ENCODE peak calls at places on chromosomes 16 and 17, in ten cellular contexts. L, Q, T, M, J, C, K, P, W and B are unnamed samples.

GRCh38 chr16:9197957-9198661 is 106.7 kb downstream of the HAPSTR1 start:
- DNase-seq in L (no peak), Q (no peak), T (no peak), M (no peak), J (no peak), C (no peak), K (no peak), P (no peak), W (no peak), B (no peak)

GRCh38 chr16:30380072-30380471 is 2.3 kb downstream of the SEPTIN1 start:
- DNase-seq in L (no peak), Q (no peak), T (no peak), M (no peak), J (no peak), C (no peak), K (no peak), P (no peak), W (no peak), B (no peak)

GRCh38 chr16:78129349-78129748 is 29.9 kb downstream of the WWOX start:
- DNase-seq in L (no peak), Q (no peak), T (no peak), M (no peak), J (no peak), C (no peak), K (no peak), P (no peak), W (no peak), B (no peak)

GRCh38 chr16:55136356-55136755 is 187.6 kb upstream of the IRX6 start:
- DNase-seq in L (no peak), Q (no peak), T (no peak), M (no peak), J (no peak), C (peak), K (no peak), P (no peak), W (no peak), B (no peak)

GRCh38 chr17:12252442-12252841 is 231.8 kb downstream of the MAP2K4 start:
- DNase-seq in L (no peak), Q (no peak), T (no peak), M (no peak), J (no peak), C (no peak), K (no peak), P (no peak), W (no peak), B (no peak)

GRCh38 chr17:36941265-36942021 is 4.2 kb downstream of the LHX1 start:
- DNase-seq in L (no peak), Q (no peak), T (no peak), M (no peak), J (no peak), C (no peak), K (no peak), P (no peak), W (no peak), B (no peak)

GRCh38 chr17:21191698-21192097 is 22.3 kb downstream of the TMEM11 start:
- DNase-seq in L (no peak), Q (no peak), T (no peak), M (no peak), J (peak), C (no peak), K (no peak), P (no peak), W (no peak), B (no peak)

GRCh38 chr16:50474138-50474537 is 74.1 kb upstream of the NKD1 start:
- DNase-seq in L (no peak), Q (no peak), T (no peak), M (no peak), J (no peak), C (no peak), K (no peak), P (no peak), W (no peak), B (no peak)

GRCh38 chr17:31371511-31372097 is 19.9 kb upstream of the RAB11FIP4 start:
- DNase-seq in L (no peak), Q (no peak), T (no peak), M (no peak), J (peak), C (peak), K (no peak), P (no peak), W (no peak), B (no peak)

GRCh38 chr16:287981-288920 is 5.3 kb downstream of the PDIA2 start:
- DNase-seq in L (no peak), Q (no peak), T (no peak), M (no peak), J (no peak), C (no peak), K (no peak), P (no peak), W (no peak), B (no peak)

GRCh38 chr17:14469971-14470370 is 169.1 kb downstream of the HS3ST3B1 start:
- DNase-seq in L (no peak), Q (no peak), T (no peak), M (no peak), J (no peak), C (no peak), K (no peak), P (no peak), W (no peak), B (no peak)

GRCh38 chr17:4072487-4073157 is 70.2 kb downstream of the ZZEF1 start:
- DNase-seq in L (no peak), Q (no peak), T (no peak), M (no peak), J (peak), C (no peak), K (no peak), P (no peak), W (no peak), B (no peak)

GRCh38 chr16:10992797-10993196 is 48.4 kb downstream of the CLEC16A start:
- DNase-seq in L (no peak), Q (no peak), T (no peak), M (no peak), J (peak), C (peak), K (no peak), P (no peak), W (no peak), B (no peak)

GRCh38 chr17:1442187-1442586 is 13.8 kb downstream of the CRK start:
- DNase-seq in L (no peak), Q (no peak), T (no peak), M (no peak), J (no peak), C (no peak), K (no peak), P (no peak), W (no peak), B (no peak)

GRCh38 chr17:57457188-57457587 is 200.9 kb downstream of the MSI2 start:
- DNase-seq in L (no peak), Q (no peak), T (no peak), M (no peak), J (no peak), C (no peak), K (no peak), P (no peak), W (no peak), B (no peak)

GRCh38 chr17:59513934-59514841 is 51.2 kb upstream of the DHX40 start:
- DNase-seq in L (no peak), Q (no peak), T (no peak), M (peak), J (peak), C (no peak), K (peak), P (peak), W (no peak), B (no peak)

GRCh38 chr17:57293077-57293476 is 36.8 kb downstream of the MSI2 start:
- DNase-seq in L (no peak), Q (no peak), T (no peak), M (peak), J (no peak), C (no peak), K (peak), P (peak), W (no peak), B (no peak)

GRCh38 chr16:4411684-4412083 is 4.7 kb downstream of the CORO7 start:
- DNase-seq in L (no peak), Q (no peak), T (no peak), M (no peak), J (no peak), C (no peak), K (peak), P (no peak), W (no peak), B (no peak)

GRCh38 chr17:78351449-78352006 is 8.3 kb downstream of the SOCS3 start:
- DNase-seq in L (no peak), Q (no peak), T (no peak), M (peak), J (no peak), C (no peak), K (peak), P (peak), W (no peak), B (no peak)

GRCh38 chr17:46121841-46122485 is 71.3 kb downstream of the KANSL1 start:
- DNase-seq in L (no peak), Q (peak), T (no peak), M (no peak), J (no peak), C (no peak), K (no peak), P (no peak), W (no peak), B (no peak)

GRCh38 chr17:980406-981291 is 1.1 kb upstream of the NXN start:
- DNase-seq in L (peak), Q (peak), T (peak), M (peak), J (peak), C (peak), K (peak), P (peak), W (peak), B (peak)

GRCh38 chr16:50153648-50154368 is 702 bp downstream of the TENT4B start:
- DNase-seq in L (no peak), Q (peak), T (no peak), M (peak), J (peak), C (no peak), K (peak), P (peak), W (no peak), B (peak)

GRCh38 chr16:27781981-27782880 is 232.3 kb downstream of the KATNIP start:
- DNase-seq in L (no peak), Q (no peak), T (no peak), M (no peak), J (no peak), C (no peak), K (no peak), P (no peak), W (no peak), B (no peak)

GRCh38 chr16:10598157-10598556 is 17.8 kb upstream of the EMP2 start:
- DNase-seq in L (no peak), Q (no peak), T (no peak), M (peak), J (peak), C (no peak), K (peak), P (no peak), W (no peak), B (no peak)

GRCh38 chr17:17205368-17206148 is 575 bp downstream of the PLD6 start:
- DNase-seq in L (peak), Q (peak), T (peak), M (peak), J (peak), C (no peak), K (peak), P (no peak), W (no peak), B (no peak)

GRCh38 chr17:69492410-69493071 is 78.0 kb downstream of the MAP2K6 start:
- DNase-seq in L (no peak), Q (no peak), T (no peak), M (no peak), J (no peak), C (peak), K (no peak), P (no peak), W (no peak), B (no peak)

GRCh38 chr17:14748036-14748715 is 447.3 kb downstream of the HS3ST3B1 start:
- DNase-seq in L (no peak), Q (peak), T (no peak), M (no peak), J (no peak), C (no peak), K (no peak), P (no peak), W (no peak), B (no peak)

GRCh38 chr17:57955183-57955952 is at the start of gene CUEDC1:
- DNase-seq in L (peak), Q (peak), T (peak), M (peak), J (peak), C (no peak), K (peak), P (peak), W (peak), B (peak)

GRCh38 chr17:15662726-15663125 is 21.4 kb downstream of the TRIM16 start:
- DNase-seq in L (no peak), Q (no peak), T (no peak), M (no peak), J (no peak), C (no peak), K (no peak), P (no peak), W (no peak), B (no peak)

GRCh38 chr17:46876353-46876887 is 25.0 kb downstream of the WNT9B start:
- DNase-seq in L (no peak), Q (no peak), T (no peak), M (peak), J (no peak), C (no peak), K (no peak), P (no peak), W (no peak), B (no peak)

GRCh38 chr16:83975646-83976260 is 7.7 kb downstream of the NECAB2 start:
- DNase-seq in L (no peak), Q (no peak), T (no peak), M (no peak), J (no peak), C (no peak), K (no peak), P (no peak), W (no peak), B (no peak)

GRCh38 chr17:21495281-21495680 is 119.1 kb downstream of the KCNJ12 start:
- DNase-seq in L (no peak), Q (no peak), T (no peak), M (no peak), J (no peak), C (no peak), K (no peak), P (peak), W (no peak), B (no peak)

GRCh38 chr17:68973098-68973929 is 18.1 kb upstream of the ABCA8 start:
- DNase-seq in L (no peak), Q (no peak), T (no peak), M (no peak), J (peak), C (no peak), K (no peak), P (no peak), W (no peak), B (no peak)

GRCh38 chr16:56510544-56510943 is 9.3 kb downstream of the BBS2 start:
- DNase-seq in L (no peak), Q (no peak), T (no peak), M (no peak), J (no peak), C (no peak), K (no peak), P (no peak), W (no peak), B (no peak)

GRCh38 chr17:8153550-8153956 is 1.3 kb upstream of the PER1 start:
- DNase-seq in L (peak), Q (no peak), T (no peak), M (peak), J (peak), C (peak), K (peak), P (no peak), W (no peak), B (no peak)

GRCh38 chr16:47734987-47735594 is 274.0 kb downstream of the PHKB start:
- DNase-seq in L (no peak), Q (no peak), T (no peak), M (no peak), J (no peak), C (no peak), K (no peak), P (no peak), W (no peak), B (no peak)

GRCh38 chr16:3511286-3512180 is 10.7 kb downstream of the CLUAP1 start:
- DNase-seq in L (no peak), Q (no peak), T (no peak), M (no peak), J (no peak), C (no peak), K (no peak), P (no peak), W (no peak), B (no peak)

GRCh38 chr17:66684256-66684655 is 150.7 kb upstream of the CACNG5 start:
- DNase-seq in L (no peak), Q (no peak), T (no peak), M (no peak), J (no peak), C (no peak), K (no peak), P (no peak), W (no peak), B (no peak)